ENCODE peak calls at places on chromosomes 13 and 19, in five cellular contexts. One of them, this sample, is unnamed.

GRCh38 chr19:52648336-52648990 is 10.3 kb upstream of the ZNF83 start:
- DNase-seq in SK-N-SH: no peak
- DNase-seq in transverse colon: no peak
- DNase-seq in breast epithelium: no peak
- DNase-seq in fibroblast of lung: peak; percentile 85
- DNase-seq in this sample: no peak

GRCh38 chr19:29001922-29002247 is 211.1 kb downstream of the UQCRFS1 start:
- DNase-seq in transverse colon: no peak
- DNase-seq in SK-N-SH: no peak
- DNase-seq in breast epithelium: no peak
- DNase-seq in fibroblast of lung: no peak
- DNase-seq in this sample: no peak

GRCh38 chr19:14440049-14440448 is 6.9 kb downstream of the PKN1 start:
- DNase-seq in transverse colon: peak; percentile 79
- DNase-seq in SK-N-SH: no peak
- DNase-seq in breast epithelium: no peak
- DNase-seq in fibroblast of lung: no peak
- DNase-seq in this sample: peak; percentile 98

GRCh38 chr19:17311455-17312248 is 2.3 kb downstream of the DDA1 start:
- DNase-seq in fibroblast of lung: peak; percentile 72
- DNase-seq in breast epithelium: no peak
- DNase-seq in SK-N-SH: no peak
- DNase-seq in transverse colon: no peak
- DNase-seq in this sample: no peak

GRCh38 chr13:98272549-98272948 is 95.5 kb upstream of the RNF113B start:
- DNase-seq in breast epithelium: no peak
- DNase-seq in transverse colon: no peak
- DNase-seq in SK-N-SH: no peak
- DNase-seq in fibroblast of lung: no peak
- DNase-seq in this sample: no peak

GRCh38 chr13:100197116-100197515 is 108.2 kb downstream of the PCCA start:
- DNase-seq in transverse colon: no peak
- DNase-seq in SK-N-SH: no peak
- DNase-seq in breast epithelium: no peak
- DNase-seq in fibroblast of lung: no peak
- DNase-seq in this sample: no peak

GRCh38 chr19:51784922-51785690 is 9.9 kb upstream of the FPR3 start:
- DNase-seq in breast epithelium: peak; percentile 20
- DNase-seq in SK-N-SH: no peak
- DNase-seq in transverse colon: peak; percentile 50
- DNase-seq in fibroblast of lung: peak; percentile 71
- DNase-seq in this sample: no peak

GRCh38 chr13:23620211-23620610 is 50.0 kb downstream of the TNFRSF19 start:
- DNase-seq in breast epithelium: no peak
- DNase-seq in SK-N-SH: no peak
- DNase-seq in fibroblast of lung: no peak
- DNase-seq in transverse colon: no peak
- DNase-seq in this sample: no peak

GRCh38 chr19:27822336-27822735 is 1390.6 kb downstream of the UQCRFS1 start:
- DNase-seq in breast epithelium: no peak
- DNase-seq in SK-N-SH: no peak
- DNase-seq in fibroblast of lung: peak; percentile 70
- DNase-seq in transverse colon: no peak
- DNase-seq in this sample: no peak

GRCh38 chr13:39616087-39616694 is 13.2 kb upstream of the LHFPL6 start:
- DNase-seq in fibroblast of lung: peak; percentile 47
- DNase-seq in transverse colon: peak; percentile 31
- DNase-seq in breast epithelium: peak; percentile 21
- DNase-seq in SK-N-SH: peak; percentile 64
- DNase-seq in this sample: no peak

GRCh38 chr19:39351537-39352037 is 9.4 kb downstream of the SAMD4B start:
- DNase-seq in transverse colon: no peak
- DNase-seq in fibroblast of lung: no peak
- DNase-seq in SK-N-SH: no peak
- DNase-seq in breast epithelium: no peak
- DNase-seq in this sample: no peak

GRCh38 chr13:112160558-112160957 is 93.6 kb downstream of the SOX1 start:
- DNase-seq in transverse colon: no peak
- DNase-seq in fibroblast of lung: no peak
- DNase-seq in breast epithelium: no peak
- DNase-seq in SK-N-SH: no peak
- DNase-seq in this sample: no peak

GRCh38 chr13:99960663-99961440 is 10.7 kb downstream of the ZIC5 start:
- DNase-seq in SK-N-SH: no peak
- DNase-seq in fibroblast of lung: no peak
- DNase-seq in transverse colon: no peak
- DNase-seq in breast epithelium: no peak
- DNase-seq in this sample: no peak

GRCh38 chr13:102873653-102874052 is 27.8 kb downstream of the ERCC5 start:
- DNase-seq in transverse colon: no peak
- DNase-seq in SK-N-SH: no peak
- DNase-seq in breast epithelium: no peak
- DNase-seq in fibroblast of lung: peak; percentile 36
- DNase-seq in this sample: no peak

GRCh38 chr13:33004454-33004853 is 11.8 kb upstream of the KL start:
- DNase-seq in SK-N-SH: no peak
- DNase-seq in fibroblast of lung: no peak
- DNase-seq in breast epithelium: no peak
- DNase-seq in transverse colon: no peak
- DNase-seq in this sample: no peak

GRCh38 chr19:15159251-15159650 is 41.5 kb downstream of the NOTCH3 start:
- DNase-seq in SK-N-SH: no peak
- DNase-seq in transverse colon: no peak
- DNase-seq in breast epithelium: no peak
- DNase-seq in fibroblast of lung: no peak
- DNase-seq in this sample: no peak

GRCh38 chr19:36775768-36776167 is 3.2 kb upstream of the ZNF850 start:
- DNase-seq in SK-N-SH: no peak
- DNase-seq in fibroblast of lung: peak; percentile 65
- DNase-seq in breast epithelium: no peak
- DNase-seq in transverse colon: no peak
- DNase-seq in this sample: no peak

GRCh38 chr13:52851153-52851962 is 2.9 kb upstream of the PCDH8 start:
- DNase-seq in breast epithelium: no peak
- DNase-seq in fibroblast of lung: peak; percentile 7
- DNase-seq in SK-N-SH: peak; percentile 68
- DNase-seq in transverse colon: peak; percentile 40
- DNase-seq in this sample: peak; percentile 71

GRCh38 chr13:97506511-97506910 is 72.5 kb downstream of the RAP2A start:
- DNase-seq in breast epithelium: no peak
- DNase-seq in SK-N-SH: no peak
- DNase-seq in transverse colon: no peak
- DNase-seq in fibroblast of lung: no peak
- DNase-seq in this sample: no peak

GRCh38 chr13:53001444-53001843 is 27.2 kb upstream of the OLFM4 start:
- DNase-seq in breast epithelium: no peak
- DNase-seq in fibroblast of lung: no peak
- DNase-seq in SK-N-SH: no peak
- DNase-seq in transverse colon: no peak
- DNase-seq in this sample: no peak

GRCh38 chr13:26457212-26457611 is 100.3 kb upstream of the WASF3 start:
- DNase-seq in fibroblast of lung: no peak
- DNase-seq in SK-N-SH: no peak
- DNase-seq in transverse colon: no peak
- DNase-seq in breast epithelium: no peak
- DNase-seq in this sample: no peak

GRCh38 chr13:99522288-99522687 is 21.0 kb downstream of the TM9SF2 start:
- DNase-seq in fibroblast of lung: no peak
- DNase-seq in transverse colon: no peak
- DNase-seq in breast epithelium: no peak
- DNase-seq in SK-N-SH: no peak
- DNase-seq in this sample: no peak

GRCh38 chr13:46489586-46490023 is 63.4 kb upstream of the LRCH1 start:
- DNase-seq in fibroblast of lung: peak; percentile 88
- DNase-seq in transverse colon: no peak
- DNase-seq in breast epithelium: no peak
- DNase-seq in SK-N-SH: no peak
- DNase-seq in this sample: no peak

GRCh38 chr13:99196466-99197256 is 4.0 kb upstream of the UBAC2 start:
- DNase-seq in breast epithelium: no peak
- DNase-seq in transverse colon: no peak
- DNase-seq in fibroblast of lung: no peak
- DNase-seq in SK-N-SH: no peak
- DNase-seq in this sample: no peak

GRCh38 chr19:33612928-33613327 is 8.8 kb upstream of the CHST8 start:
- DNase-seq in transverse colon: no peak
- DNase-seq in breast epithelium: no peak
- DNase-seq in SK-N-SH: no peak
- DNase-seq in fibroblast of lung: no peak
- DNase-seq in this sample: no peak

GRCh38 chr19:47133021-47133471 is 2.4 kb downstream of the SAE1 start:
- DNase-seq in breast epithelium: no peak
- DNase-seq in transverse colon: no peak
- DNase-seq in SK-N-SH: no peak
- DNase-seq in fibroblast of lung: no peak
- DNase-seq in this sample: no peak

GRCh38 chr19:47129579-47129978 is 1.1 kb upstream of the SAE1 start:
- DNase-seq in breast epithelium: no peak
- DNase-seq in fibroblast of lung: no peak
- DNase-seq in SK-N-SH: no peak
- DNase-seq in transverse colon: no peak
- DNase-seq in this sample: no peak

GRCh38 chr19:47130120-47130588 is 481 bp upstream of the SAE1 start:
- DNase-seq in transverse colon: no peak
- DNase-seq in SK-N-SH: no peak
- DNase-seq in fibroblast of lung: peak; percentile 5
- DNase-seq in breast epithelium: no peak
- DNase-seq in this sample: no peak

GRCh38 chr19:47132522-47132852 is 1.9 kb downstream of the SAE1 start:
- DNase-seq in transverse colon: no peak
- DNase-seq in breast epithelium: no peak
- DNase-seq in fibroblast of lung: no peak
- DNase-seq in SK-N-SH: no peak
- DNase-seq in this sample: no peak

GRCh38 chr19:47130589-47131168 is at the start of gene SAE1:
- DNase-seq in transverse colon: peak; percentile 93
- DNase-seq in breast epithelium: peak; percentile 89
- DNase-seq in SK-N-SH: peak; percentile 97
- DNase-seq in fibroblast of lung: peak; percentile 96
- DNase-seq in this sample: peak; percentile 96
- TF ChIP-seq CTCF in transverse colon: peak; percentile 54
- TF ChIP-seq CTCF in breast epithelium: no peak
- TF ChIP-seq CTCF in SK-N-SH: peak; percentile 51
- TF ChIP-seq CTCF in fibroblast of lung: peak; percentile 48
- TF ChIP-seq CTCF in this sample: peak; percentile 45

DNA sequence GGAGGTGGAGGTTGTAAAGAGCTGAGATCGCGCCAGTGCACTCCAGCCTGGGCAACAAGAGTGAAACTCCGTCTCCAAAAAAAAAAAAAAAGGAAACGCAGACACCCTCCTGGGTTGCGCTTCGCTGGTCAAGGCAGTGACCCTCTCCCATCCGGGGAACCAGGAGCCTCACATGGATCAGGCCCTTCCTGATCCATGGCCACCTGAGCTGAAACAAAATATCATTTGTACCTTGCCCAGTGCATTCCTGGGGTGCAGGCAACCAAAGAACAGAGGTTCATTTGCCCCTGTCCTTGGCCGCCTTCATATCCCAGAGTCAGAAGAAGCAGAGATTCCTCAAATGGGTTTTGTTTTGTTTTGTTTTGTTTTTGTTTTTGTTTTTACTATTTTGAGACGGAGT is 8.0 kb upstream of the LSM4 start:
- DNase-seq in transverse colon: no peak
- DNase-seq in SK-N-SH: no peak
- DNase-seq in fibroblast of lung: no peak
- DNase-seq in breast epithelium: no peak
- DNase-seq in this sample: no peak
- H3K4me1 ChIP-seq in transverse colon: peaks cover 9% of the 10 kb centered on the region
- H3K4me1 ChIP-seq in SK-N-SH: peaks cover 6% of the 10 kb centered on the region
- H3K4me1 ChIP-seq in fibroblast of lung: peaks cover 6% of the 10 kb centered on the region
- H3K4me1 ChIP-seq in breast epithelium: no peaks in the 10 kb centered on the region
- H3K4me1 ChIP-seq in this sample: peaks cover 14% of the 10 kb centered on the region

GRCh38 chr13:27960362-27961226 is 8.5 kb downstream of the CDX2 start:
- DNase-seq in SK-N-SH: peak; percentile 61
- DNase-seq in fibroblast of lung: no peak
- DNase-seq in breast epithelium: peak; percentile 35
- DNase-seq in transverse colon: peak; percentile 88
- DNase-seq in this sample: no peak
- H3K4me3 ChIP-seq in SK-N-SH: peak overlapping the region; percentile 49
- H3K4me3 ChIP-seq in fibroblast of lung: no peak overlapping the region
- H3K4me3 ChIP-seq in breast epithelium: peak overlapping the region; percentile 59
- H3K4me3 ChIP-seq in transverse colon: peak overlapping the region; percentile 72
- H3K4me3 ChIP-seq in this sample: peak overlapping the region; percentile 7

GRCh38 chr19:13010992-13011652 is 15.8 kb downstream of the NFIX start:
- DNase-seq in transverse colon: no peak
- DNase-seq in SK-N-SH: no peak
- DNase-seq in fibroblast of lung: no peak
- DNase-seq in breast epithelium: no peak
- DNase-seq in this sample: no peak

GRCh38 chr19:13006431-13007281 is 11.4 kb downstream of the NFIX start:
- DNase-seq in transverse colon: no peak
- DNase-seq in SK-N-SH: peak; percentile 27
- DNase-seq in breast epithelium: no peak
- DNase-seq in fibroblast of lung: no peak
- DNase-seq in this sample: no peak

GRCh38 chr19:13007292-13008045 is 12.2 kb downstream of the NFIX start:
- DNase-seq in transverse colon: no peak
- DNase-seq in breast epithelium: peak; percentile 88
- DNase-seq in fibroblast of lung: no peak
- DNase-seq in SK-N-SH: peak; percentile 42
- DNase-seq in this sample: peak; percentile 85

GRCh38 chr19:13010038-13010991 is 15.0 kb downstream of the NFIX start:
- DNase-seq in SK-N-SH: no peak
- DNase-seq in fibroblast of lung: no peak
- DNase-seq in transverse colon: no peak
- DNase-seq in breast epithelium: no peak
- DNase-seq in this sample: peak; percentile 81

DNA sequence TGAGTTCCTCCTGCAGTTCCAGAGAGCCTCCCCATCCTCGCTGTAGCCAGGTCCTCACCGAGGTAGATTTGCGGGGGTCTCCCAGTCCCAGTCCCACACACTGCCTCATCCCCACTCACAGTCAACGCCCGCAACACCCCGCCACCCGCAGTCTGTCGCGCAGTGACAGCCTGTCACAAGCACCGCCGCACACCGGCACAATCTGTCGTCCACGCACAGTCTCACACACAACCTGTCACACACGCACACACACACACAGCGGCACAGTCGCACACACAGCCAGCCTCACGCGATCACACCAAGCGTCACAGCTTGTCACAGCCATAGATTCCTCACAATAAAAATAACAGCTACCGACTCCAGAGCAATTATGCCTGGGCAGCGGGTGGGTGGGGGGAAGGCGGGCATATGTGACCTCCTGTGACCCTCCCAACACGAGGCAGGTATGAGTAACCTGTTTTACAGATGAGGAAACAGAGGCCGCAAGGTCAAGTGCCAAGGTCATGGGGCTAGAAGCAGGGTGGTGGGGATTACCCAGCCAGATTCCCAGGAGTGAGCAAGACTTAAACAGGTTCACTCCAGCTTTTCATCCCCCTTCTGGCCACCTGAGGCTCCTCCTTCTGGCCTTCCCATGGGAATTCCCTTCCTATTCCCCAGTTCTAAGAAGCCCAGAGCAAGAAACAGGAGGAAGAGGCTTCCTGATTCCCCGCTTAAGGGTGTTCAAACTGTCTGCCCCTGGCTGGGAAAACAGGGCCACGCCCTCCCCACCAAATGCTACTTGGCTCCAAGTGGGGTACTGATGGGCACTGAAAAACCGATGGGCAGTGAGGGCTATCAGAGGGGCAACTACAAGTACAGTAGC is 13.9 kb downstream of the NFIX start:
- DNase-seq in transverse colon: no peak
- DNase-seq in breast epithelium: no peak
- DNase-seq in fibroblast of lung: no peak
- DNase-seq in SK-N-SH: peak; percentile 17
- DNase-seq in this sample: peak; percentile 77
- TF ChIP-seq CTCF in transverse colon: no peak
- TF ChIP-seq CTCF in breast epithelium: no peak
- TF ChIP-seq CTCF in fibroblast of lung: no peak
- TF ChIP-seq CTCF in SK-N-SH: no peak
- TF ChIP-seq CTCF in this sample: no peak

This sample was measured in left lung.